ENCODE peak calls at places on chromosome 14, in six cellular contexts. S is A549, I is K562, G is HepG2, Z is H1, M is GM12878. A is an unnamed sample.

GRCh38 chr14:90381011-90381790 is 15.6 kb upstream of the CALM1 start:
- DNase-seq in S (no peak), I (no peak), G (peak), Z (no peak), M (no peak), A (no peak)

GRCh38 chr14:35336171-35337073 is 44.2 kb downstream of the PSMA6 start:
- DNase-seq in S (peak), I (peak), G (peak), Z (peak), M (no peak), A (peak)

GRCh38 chr14:29937116-29937515 is 9.5 kb upstream of the PRKD1 start:
- DNase-seq in S (peak), I (no peak), G (no peak), Z (no peak), M (no peak), A (no peak)

GRCh38 chr14:87489196-87489819 is 503.7 kb downstream of the GALC start:
- DNase-seq in S (no peak), I (no peak), G (no peak), Z (no peak), M (no peak), A (no peak)

GRCh38 chr14:102011631-102012030 is 47.3 kb downstream of the DYNC1H1 start:
- DNase-seq in S (no peak), I (no peak), G (no peak), Z (no peak), M (no peak), A (no peak)

GRCh38 chr14:60085085-60085484 is 6.6 kb upstream of the PCNX4 start:
- DNase-seq in S (no peak), I (no peak), G (no peak), Z (no peak), M (no peak), A (no peak)

GRCh38 chr14:102464846-102465341 is 44.7 kb downstream of the ANKRD9 start:
- DNase-seq in S (no peak), I (no peak), G (peak), Z (no peak), M (no peak), A (no peak)

GRCh38 chr14:78576437-78577166 is 406.4 kb downstream of the NRXN3 start:
- DNase-seq in S (no peak), I (no peak), G (no peak), Z (no peak), M (no peak), A (no peak)

GRCh38 chr14:71688576-71688975 is 243.7 kb upstream of the RGS6 start:
- DNase-seq in S (no peak), I (no peak), G (peak), Z (no peak), M (no peak), A (no peak)

GRCh38 chr14:82060219-82060618 is 526.6 kb upstream of the SEL1L start:
- DNase-seq in S (no peak), I (no peak), G (no peak), Z (no peak), M (no peak), A (no peak)

GRCh38 chr14:67345583-67345982 is 14.0 kb downstream of the ATP6V1D start:
- DNase-seq in S (no peak), I (no peak), G (no peak), Z (no peak), M (no peak), A (no peak)

GRCh38 chr14:32565256-32565655 is 236.2 kb downstream of the AKAP6 start:
- DNase-seq in S (no peak), I (no peak), G (no peak), Z (no peak), M (no peak), A (peak)

GRCh38 chr14:100375963-100376735 is 53.0 kb downstream of the SLC25A47 start:
- DNase-seq in S (peak), I (peak), G (peak), Z (peak), M (peak), A (peak)
- TF ChIP-seq EP300 in S (no peak), I (no peak), G (no peak), Z (no peak), M (no peak), A (no peak)

GRCh38 chr14:106522990-106523389 is 996.6 kb downstream of the TMEM121 start:
- DNase-seq in S (no peak), I (no peak), G (no peak), Z (no peak), M (no peak), A (no peak)

GRCh38 chr14:106513302-106513701 is 986.9 kb downstream of the TMEM121 start:
- DNase-seq in S (no peak), I (no peak), G (no peak), Z (no peak), M (no peak), A (no peak)

DNA sequence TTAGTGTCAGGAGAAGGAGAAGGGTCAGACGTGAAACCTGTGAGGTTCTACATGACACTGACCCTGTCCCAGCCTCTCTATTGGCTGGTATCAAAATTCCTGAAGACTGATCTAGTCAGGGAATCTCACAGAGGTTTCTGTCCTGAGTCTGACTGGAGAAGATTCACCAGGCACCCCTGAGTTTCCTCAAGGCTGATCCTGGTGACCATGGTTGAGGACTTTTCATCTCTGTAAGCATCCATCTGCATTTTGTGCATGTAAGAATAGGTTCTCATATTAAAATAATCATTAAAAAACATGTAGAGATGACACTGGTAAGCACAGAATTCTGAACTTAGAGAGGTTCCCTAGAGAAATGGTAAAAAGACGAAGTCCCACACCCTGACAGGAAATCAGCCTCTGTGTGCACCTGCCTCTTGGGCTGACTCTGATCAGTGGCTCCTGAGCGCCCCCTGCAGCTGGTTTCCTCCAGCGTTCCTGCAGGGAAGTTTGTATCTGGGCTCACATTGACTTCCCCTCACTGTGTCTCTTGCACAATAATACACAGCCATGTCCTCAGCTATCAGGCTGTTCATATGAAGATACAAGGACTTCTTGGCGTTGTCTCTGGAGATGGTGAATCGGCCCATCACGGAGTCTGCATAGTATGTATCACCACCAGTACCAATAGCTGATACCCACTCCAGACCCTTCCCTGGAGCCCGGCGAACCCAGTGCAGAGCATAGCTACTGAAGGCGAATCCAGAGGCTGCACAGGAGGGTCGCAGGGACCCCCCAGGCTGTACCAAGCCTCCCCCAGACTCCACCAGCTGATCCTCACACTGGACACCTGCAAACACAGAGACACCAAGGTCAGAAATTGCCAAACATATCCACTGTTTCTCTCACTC is 991.9 kb downstream of the TMEM121 start:
- DNase-seq in S (peak), I (no peak), G (no peak), Z (no peak), M (no peak), A (peak)
- TF ChIP-seq CHD2 in S (no peak), I (no peak), G (no peak), Z (no peak), M (no peak), A (no peak)

GRCh38 chr14:63418020-63418419 is 99.3 kb upstream of the GPHB5 start:
- DNase-seq in S (no peak), I (no peak), G (no peak), Z (no peak), M (no peak), A (no peak)

GRCh38 chr14:63413009-63413408 is 94.3 kb upstream of the GPHB5 start:
- DNase-seq in S (no peak), I (no peak), G (no peak), Z (no peak), M (no peak), A (no peak)
- H3K27ac ChIP-seq in S (no peak), I (no peak), G (no peak), Z (no peak), M (no peak), A (no peak)

GRCh38 chr14:64736271-64737131 is 32.3 kb downstream of the PLEKHG3 start:
- DNase-seq in S (no peak), I (peak), G (peak), Z (peak), M (no peak), A (no peak)
- TF ChIP-seq EP300 in S (no peak), I (no peak), G (no peak), Z (no peak), M (no peak), A (no peak)

A was measured in SK-N-SH.